ENCODE peak calls at places on chromosomes 1 and 21, in five cellular contexts. One of them, this sample, is unnamed. For H3K36me3, H4K20me1 and H3K9me3, the result is how much of the 10 kb centered on the place peaks cover.

GRCh38 chr1:222867316-222867715 is 52.5 kb downstream of the DISP1 start:
- DNase-seq in hepatocyte: no peak
- DNase-seq in K562: no peak
- DNase-seq in astrocyte: no peak
- DNase-seq in mammary epithelial cell: no peak
- DNase-seq in this sample: no peak

GRCh38 chr1:173392895-173393654 is 84.1 kb upstream of the PRDX6 start:
- DNase-seq in astrocyte: peak
- DNase-seq in K562: peak
- DNase-seq in mammary epithelial cell: peak
- DNase-seq in hepatocyte: peak
- DNase-seq in this sample: no peak

GRCh38 chr21:14995695-14996490 is 68.9 kb downstream of the NRIP1 start:
- DNase-seq in K562: no peak
- DNase-seq in astrocyte: peak
- DNase-seq in hepatocyte: no peak
- DNase-seq in mammary epithelial cell: peak
- DNase-seq in this sample: no peak

GRCh38 chr1:206738370-206739366 is 31.9 kb upstream of the IL19 start:
- DNase-seq in K562: peak
- DNase-seq in astrocyte: no peak
- DNase-seq in hepatocyte: no peak
- DNase-seq in mammary epithelial cell: peak
- DNase-seq in this sample: no peak

GRCh38 chr21:38645282-38645681 is 147.0 kb upstream of the ERG start:
- DNase-seq in hepatocyte: no peak
- DNase-seq in K562: no peak
- DNase-seq in mammary epithelial cell: peak
- DNase-seq in astrocyte: peak
- DNase-seq in this sample: no peak

GRCh38 chr1:115065021-115065420 is 24.3 kb downstream of the TSPAN2 start:
- DNase-seq in astrocyte: peak
- DNase-seq in K562: no peak
- DNase-seq in mammary epithelial cell: no peak
- DNase-seq in hepatocyte: no peak
- DNase-seq in this sample: no peak

GRCh38 chr21:41877901-41878830 is 978 bp downstream of the PRDM15 start:
- DNase-seq in mammary epithelial cell: peak
- DNase-seq in astrocyte: peak
- DNase-seq in hepatocyte: peak
- DNase-seq in K562: peak
- DNase-seq in this sample: peak

GRCh38 chr1:204728456-204728855 is 42.9 kb upstream of the LRRN2 start:
- DNase-seq in mammary epithelial cell: peak
- DNase-seq in K562: no peak
- DNase-seq in astrocyte: no peak
- DNase-seq in hepatocyte: no peak
- DNase-seq in this sample: no peak

GRCh38 chr1:84851839-84852238 is 41.2 kb downstream of the LPAR3 start:
- DNase-seq in K562: no peak
- DNase-seq in mammary epithelial cell: peak
- DNase-seq in hepatocyte: peak
- DNase-seq in astrocyte: peak
- DNase-seq in this sample: no peak

GRCh38 chr21:26070822-26071425 is 99.6 kb downstream of the APP start:
- DNase-seq in mammary epithelial cell: no peak
- DNase-seq in K562: no peak
- DNase-seq in hepatocyte: peak
- DNase-seq in astrocyte: peak
- DNase-seq in this sample: peak

GRCh38 chr1:63698001-63698838 is 75.6 kb upstream of the ROR1 start:
- DNase-seq in hepatocyte: peak
- DNase-seq in K562: no peak
- DNase-seq in astrocyte: no peak
- DNase-seq in mammary epithelial cell: no peak
- DNase-seq in this sample: no peak

GRCh38 chr1:91585982-91586381 is 85.3 kb downstream of the CDC7 start:
- DNase-seq in K562: no peak
- DNase-seq in mammary epithelial cell: no peak
- DNase-seq in astrocyte: no peak
- DNase-seq in hepatocyte: no peak
- DNase-seq in this sample: no peak

GRCh38 chr1:231231511-231231910 is 9.5 kb upstream of the GNPAT start:
- DNase-seq in K562: no peak
- DNase-seq in astrocyte: no peak
- DNase-seq in mammary epithelial cell: no peak
- DNase-seq in hepatocyte: no peak
- DNase-seq in this sample: no peak

GRCh38 chr1:105072850-105073249 is 1323.2 kb downstream of the AMY1C start:
- DNase-seq in K562: no peak
- DNase-seq in mammary epithelial cell: no peak
- DNase-seq in astrocyte: no peak
- DNase-seq in hepatocyte: no peak
- DNase-seq in this sample: no peak

GRCh38 chr21:25453524-25453923 is 153.8 kb downstream of the MRPL39 start:
- DNase-seq in mammary epithelial cell: no peak
- DNase-seq in hepatocyte: no peak
- DNase-seq in K562: no peak
- DNase-seq in astrocyte: peak
- DNase-seq in this sample: no peak

GRCh38 chr1:10459185-10459584 is 9.4 kb downstream of the CORT start:
- DNase-seq in K562: peak
- DNase-seq in astrocyte: peak
- DNase-seq in mammary epithelial cell: peak
- DNase-seq in hepatocyte: peak
- DNase-seq in this sample: no peak

GRCh38 chr1:47235280-47235679 is 3.3 kb upstream of the TAL1 start:
- DNase-seq in K562: no peak
- DNase-seq in astrocyte: no peak
- DNase-seq in hepatocyte: no peak
- DNase-seq in mammary epithelial cell: no peak
- DNase-seq in this sample: no peak
- H3K36me3 ChIP-seq in K562: under half
- H3K36me3 ChIP-seq in astrocyte: under half
- H3K36me3 ChIP-seq in hepatocyte: under half
- H3K36me3 ChIP-seq in mammary epithelial cell: under half
- H3K36me3 ChIP-seq in this sample: under half

GRCh38 chr1:23691499-23692307 is at the start of gene RPL11:
- DNase-seq in K562: peak
- DNase-seq in astrocyte: peak
- DNase-seq in hepatocyte: peak
- DNase-seq in mammary epithelial cell: peak
- DNase-seq in this sample: peak

GRCh38 chr1:23694371-23694770 is 2.8 kb downstream of the RPL11 start:
- DNase-seq in mammary epithelial cell: no peak
- DNase-seq in hepatocyte: no peak
- DNase-seq in astrocyte: no peak
- DNase-seq in K562: no peak
- DNase-seq in this sample: no peak

GRCh38 chr1:23695667-23696066 is 4.1 kb downstream of the RPL11 start:
- DNase-seq in hepatocyte: no peak
- DNase-seq in mammary epithelial cell: no peak
- DNase-seq in K562: no peak
- DNase-seq in astrocyte: no peak
- DNase-seq in this sample: no peak

GRCh38 chr1:23693599-23693998 is 2.0 kb downstream of the RPL11 start:
- DNase-seq in astrocyte: no peak
- DNase-seq in mammary epithelial cell: no peak
- DNase-seq in K562: no peak
- DNase-seq in hepatocyte: no peak
- DNase-seq in this sample: no peak

DNA sequence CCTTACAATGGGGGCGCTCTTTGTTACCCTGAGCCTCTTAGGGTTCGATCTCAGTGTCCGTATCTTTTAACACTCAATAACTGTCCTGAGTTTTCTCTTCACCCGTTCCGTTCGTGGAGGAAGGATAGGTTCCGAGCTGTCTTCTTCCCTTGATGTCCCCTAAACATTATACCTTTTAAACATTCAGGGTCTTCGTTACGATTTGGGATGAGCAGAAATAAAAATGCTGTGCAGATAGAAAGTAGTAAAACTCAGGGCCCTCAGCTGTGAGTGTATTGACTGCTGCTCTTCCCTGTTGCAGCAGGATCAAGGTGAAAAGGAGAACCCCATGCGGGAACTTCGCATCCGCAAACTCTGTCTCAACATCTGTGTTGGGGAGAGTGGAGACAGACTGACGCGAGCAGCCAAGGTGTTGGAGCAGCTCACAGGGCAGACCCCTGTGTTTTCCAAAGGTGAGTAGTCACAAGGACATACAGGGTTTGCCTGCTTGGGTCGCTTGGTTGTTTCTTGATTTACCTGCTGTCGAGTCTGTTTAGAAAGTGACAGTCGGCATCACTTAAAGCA is 784 bp downstream of the RPL11 start:
- DNase-seq in K562: no peak
- DNase-seq in astrocyte: no peak
- DNase-seq in mammary epithelial cell: no peak
- DNase-seq in hepatocyte: no peak
- DNase-seq in this sample: no peak
- H4K20me1 ChIP-seq in K562: half or more
- H4K20me1 ChIP-seq in astrocyte: half or more
- H4K20me1 ChIP-seq in mammary epithelial cell: under half
- H4K20me1 ChIP-seq in hepatocyte: half or more
- H4K20me1 ChIP-seq in this sample: under half

DNA sequence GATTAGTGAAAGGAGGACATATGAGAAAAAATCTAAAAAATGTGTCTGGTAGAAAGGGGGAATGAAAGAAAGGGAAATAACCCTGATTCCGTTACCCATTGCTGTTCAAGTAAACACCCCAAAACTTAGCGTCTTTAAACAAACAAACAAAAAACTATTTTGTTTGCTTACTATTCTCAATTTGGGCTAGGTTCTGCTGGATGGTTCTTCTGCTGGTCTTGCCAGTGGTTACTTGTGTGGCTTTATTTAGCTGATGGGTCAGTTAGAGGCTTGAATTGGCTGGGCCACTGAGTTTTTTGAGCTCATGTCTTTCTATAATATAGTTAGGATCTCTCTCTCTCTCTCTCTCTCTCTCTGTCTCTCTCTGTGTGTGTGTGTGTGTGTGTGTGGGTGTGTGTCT is 112.1 kb downstream of the GRIK1 start:
- DNase-seq in astrocyte: no peak
- DNase-seq in hepatocyte: no peak
- DNase-seq in mammary epithelial cell: no peak
- DNase-seq in K562: no peak
- DNase-seq in this sample: no peak
- H3K9me3 ChIP-seq in astrocyte: under half
- H3K9me3 ChIP-seq in hepatocyte: under half
- H3K9me3 ChIP-seq in mammary epithelial cell: under half
- H3K9me3 ChIP-seq in K562: under half
- H3K9me3 ChIP-seq in this sample: under half

GRCh38 chr1:6588128-6588892 is 8.5 kb downstream of the ZBTB48 start:
- DNase-seq in hepatocyte: no peak
- DNase-seq in astrocyte: no peak
- DNase-seq in K562: no peak
- DNase-seq in mammary epithelial cell: peak
- DNase-seq in this sample: no peak
- H3K36me3 ChIP-seq in hepatocyte: under half
- H3K36me3 ChIP-seq in astrocyte: under half
- H3K36me3 ChIP-seq in K562: half or more
- H3K36me3 ChIP-seq in mammary epithelial cell: under half
- H3K36me3 ChIP-seq in this sample: half or more

DNA sequence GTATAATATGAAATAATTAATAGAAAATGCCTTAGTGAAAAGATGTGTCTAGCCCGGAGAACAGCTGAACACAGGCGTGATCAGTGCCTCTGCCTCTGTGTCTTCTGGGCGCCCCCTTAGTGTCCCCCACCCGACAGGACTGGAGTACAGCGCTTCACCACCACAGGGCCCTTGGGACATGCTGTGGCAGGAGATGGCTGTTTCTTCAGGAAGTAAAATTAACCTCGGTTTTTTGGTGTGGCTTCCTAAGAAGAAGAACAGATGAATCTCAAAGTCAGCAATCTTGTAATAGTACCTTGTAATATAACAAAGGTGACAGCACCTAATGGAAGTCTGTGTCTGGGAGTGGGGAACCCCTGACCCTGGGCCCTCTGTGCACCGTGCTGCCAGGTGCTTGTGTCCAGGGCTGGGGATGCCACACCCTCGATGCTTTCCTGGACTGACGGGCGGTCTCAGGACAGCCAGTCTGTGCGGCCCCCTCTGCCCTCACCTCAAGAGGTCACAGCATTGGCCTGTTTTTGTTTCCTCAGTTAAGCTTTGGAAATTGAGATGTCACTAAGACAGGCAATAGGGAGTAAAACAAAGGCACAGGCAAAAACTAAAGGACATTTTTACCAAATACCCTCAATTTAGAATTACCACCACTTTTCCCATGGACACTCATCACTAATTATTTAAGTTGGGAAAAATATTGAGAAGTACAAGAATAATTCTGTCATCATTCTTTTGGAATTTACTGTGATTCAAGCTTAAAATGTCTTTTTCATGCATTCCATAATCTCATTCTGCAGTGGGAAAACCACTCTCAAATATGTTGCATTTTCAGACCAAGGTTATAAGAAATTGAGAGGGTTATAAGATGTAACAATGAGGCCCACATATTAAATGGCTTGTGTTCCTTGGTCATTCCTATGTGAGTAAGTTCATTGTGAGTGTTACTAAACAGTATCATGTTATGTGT is 79.3 kb downstream of the ADARB1 start:
- DNase-seq in K562: no peak
- DNase-seq in mammary epithelial cell: no peak
- DNase-seq in hepatocyte: no peak
- DNase-seq in astrocyte: peak
- DNase-seq in this sample: peak
- H4K20me1 ChIP-seq in K562: under half
- H4K20me1 ChIP-seq in mammary epithelial cell: under half
- H4K20me1 ChIP-seq in hepatocyte: under half
- H4K20me1 ChIP-seq in astrocyte: under half
- H4K20me1 ChIP-seq in this sample: half or more

DNA sequence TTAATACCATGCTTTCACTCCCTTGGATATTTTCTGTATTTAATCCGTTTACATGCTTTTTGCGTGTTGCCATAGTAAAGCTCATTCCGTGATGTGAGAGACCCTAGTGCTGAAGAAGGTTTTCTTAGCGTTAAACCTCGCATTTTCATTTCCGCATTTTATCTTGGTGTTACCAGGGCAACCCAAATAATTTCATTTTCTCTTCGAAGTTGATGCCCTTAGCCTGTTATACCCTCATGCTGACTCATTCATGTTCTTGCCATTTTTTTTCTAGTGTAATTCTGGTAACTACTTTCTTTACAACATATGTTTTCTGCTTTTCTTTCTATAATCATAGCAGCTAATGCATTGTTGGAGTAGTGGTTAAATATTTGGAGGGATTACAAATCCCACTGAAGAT is 37.2 kb downstream of the LRRC8C start:
- DNase-seq in K562: no peak
- DNase-seq in astrocyte: no peak
- DNase-seq in mammary epithelial cell: no peak
- DNase-seq in hepatocyte: no peak
- DNase-seq in this sample: no peak
- H3K9me3 ChIP-seq in K562: under half
- H3K9me3 ChIP-seq in astrocyte: under half
- H3K9me3 ChIP-seq in mammary epithelial cell: under half
- H3K9me3 ChIP-seq in hepatocyte: under half
- H3K9me3 ChIP-seq in this sample: under half

GRCh38 chr1:2056955-2057590 is 6.9 kb downstream of the PRKCZ start:
- DNase-seq in mammary epithelial cell: no peak
- DNase-seq in K562: no peak
- DNase-seq in hepatocyte: no peak
- DNase-seq in astrocyte: no peak
- DNase-seq in this sample: no peak
- H3K36me3 ChIP-seq in mammary epithelial cell: under half
- H3K36me3 ChIP-seq in K562: under half
- H3K36me3 ChIP-seq in hepatocyte: under half
- H3K36me3 ChIP-seq in astrocyte: under half
- H3K36me3 ChIP-seq in this sample: under half

GRCh38 chr1:64915381-64916274 is 50.7 kb downstream of the JAK1 start:
- DNase-seq in hepatocyte: peak
- DNase-seq in K562: no peak
- DNase-seq in mammary epithelial cell: peak
- DNase-seq in astrocyte: peak
- DNase-seq in this sample: no peak
- H4K20me1 ChIP-seq in hepatocyte: under half
- H4K20me1 ChIP-seq in K562: under half
- H4K20me1 ChIP-seq in mammary epithelial cell: under half
- H4K20me1 ChIP-seq in astrocyte: under half
- H4K20me1 ChIP-seq in this sample: half or more

This sample was measured in DND-41.